ENCODE peak calls at places on chromosomes 13 and 19, in four cellular contexts. K, R, W and P are unnamed samples.

GRCh38 chr13:114203536-114203935 is 24.5 kb downstream of the CFAP97D2 start:
- DNase-seq in K (peak), R (no peak), W (no peak), P (no peak)

GRCh38 chr19:55437410-55437809 is 5.7 kb downstream of the SHISA7 start:
- DNase-seq in K (no peak), R (no peak), W (no peak), P (no peak)

GRCh38 chr13:45367995-45368394 is 27.0 kb upstream of the TPT1 start:
- DNase-seq in K (no peak), R (no peak), W (no peak), P (no peak)

GRCh38 chr19:8655340-8655709 is 24.9 kb downstream of the NFILZ start:
- DNase-seq in K (peak), R (no peak), W (no peak), P (no peak)

GRCh38 chr19:29872224-29872731 is 60.5 kb downstream of the CCNE1 start:
- DNase-seq in K (no peak), R (no peak), W (no peak), P (no peak)

GRCh38 chr13:42628666-42629065 is 54.7 kb downstream of the TNFSF11 start:
- DNase-seq in K (no peak), R (no peak), W (no peak), P (no peak)

GRCh38 chr13:107121793-107122192 is 553.9 kb upstream of the ARGLU1 start:
- DNase-seq in K (no peak), R (no peak), W (no peak), P (no peak)

GRCh38 chr19:35347171-35347929 is at the start of gene FFAR1:
- DNase-seq in K (no peak), R (no peak), W (no peak), P (peak)

GRCh38 chr19:47720669-47721068 is 7.4 kb downstream of the EHD2 start:
- DNase-seq in K (no peak), R (no peak), W (no peak), P (no peak)

GRCh38 chr19:46604781-46605355 is 3.7 kb downstream of the CALM3 start:
- DNase-seq in K (no peak), R (no peak), W (no peak), P (peak)

GRCh38 chr19:5293607-5294089 is 47.0 kb downstream of the PTPRS start:
- DNase-seq in K (no peak), R (no peak), W (no peak), P (no peak)

GRCh38 chr19:11639602-11640471 is 42.6 kb downstream of the ZNF627 start:
- DNase-seq in K (peak), R (peak), W (peak), P (peak)

GRCh38 chr13:44649834-44650233 is 73.7 kb upstream of the TSC22D1 start:
- DNase-seq in K (no peak), R (no peak), W (no peak), P (no peak)

GRCh38 chr19:46861691-46862503 is 1.1 kb downstream of the ARHGAP35 start:
- DNase-seq in K (no peak), R (no peak), W (no peak), P (no peak)

GRCh38 chr19:1355974-1356865 is 27.5 kb upstream of the NDUFS7 start:
- DNase-seq in K (no peak), R (no peak), W (no peak), P (no peak)

GRCh38 chr19:4449022-4449825 is 8.4 kb downstream of the UBXN6 start:
- DNase-seq in K (no peak), R (no peak), W (no peak), P (no peak)

GRCh38 chr13:27053902-27054595 is 117.6 kb downstream of the USP12 start:
- DNase-seq in K (no peak), R (no peak), W (no peak), P (no peak)

GRCh38 chr19:44890366-44891015 is 563 bp upstream of the TOMM40 start:
- DNase-seq in K (no peak), R (no peak), W (peak), P (peak)

GRCh38 chr19:49591731-49592485 is 926 bp downstream of the PRR12 start:
- DNase-seq in K (no peak), R (peak), W (no peak), P (no peak)

GRCh38 chr19:28554321-28555091 is 658.4 kb downstream of the UQCRFS1 start:
- DNase-seq in K (no peak), R (no peak), W (no peak), P (no peak)

GRCh38 chr19:4046362-4046691 is 20.4 kb downstream of the ZBTB7A start:
- DNase-seq in K (no peak), R (no peak), W (no peak), P (no peak)

GRCh38 chr19:42254083-42254849 is 662 bp downstream of the ERF start:
- DNase-seq in K (peak), R (peak), W (peak), P (peak)

GRCh38 chr13:88068975-88069374 is 397.8 kb downstream of the SLITRK5 start:
- DNase-seq in K (no peak), R (no peak), W (no peak), P (no peak)

GRCh38 chr19:49812997-49813861 is at the start of gene FUZ:
- DNase-seq in K (peak), R (peak), W (peak), P (peak)

GRCh38 chr13:36014763-36015162 is 116.4 kb downstream of the DCLK1 start:
- DNase-seq in K (no peak), R (no peak), W (no peak), P (no peak)

GRCh38 chr13:24616514-24616913 is 63.7 kb upstream of the ATP12A start:
- DNase-seq in K (no peak), R (no peak), W (no peak), P (no peak)

GRCh38 chr13:39415003-39415402 is 188.0 kb downstream of the LHFPL6 start:
- DNase-seq in K (no peak), R (no peak), W (no peak), P (no peak)

GRCh38 chr13:36154567-36155231 is 23.5 kb upstream of the DCLK1 start:
- DNase-seq in K (no peak), R (no peak), W (no peak), P (no peak)

GRCh38 chr19:6803036-6803404 is 30.5 kb downstream of the VAV1 start:
- DNase-seq in K (no peak), R (no peak), W (no peak), P (peak)

GRCh38 chr19:11598103-11598483 is 810 bp downstream of the ZNF627 start:
- DNase-seq in K (no peak), R (no peak), W (no peak), P (no peak)

GRCh38 chr19:1268392-1269064 is 604 bp upstream of the CIRBP start:
- DNase-seq in K (no peak), R (no peak), W (no peak), P (no peak)

GRCh38 chr13:30466841-30467252 is 1.1 kb upstream of the HMGB1 start:
- DNase-seq in K (no peak), R (no peak), W (no peak), P (no peak)

GRCh38 chr19:48595833-48596232 is 10.7 kb upstream of the SPACA4 start:
- DNase-seq in K (no peak), R (no peak), W (no peak), P (no peak)

GRCh38 chr19:40754611-40755247 is 3.7 kb downstream of the SNRPA start:
- DNase-seq in K (no peak), R (no peak), W (peak), P (no peak)

GRCh38 chr13:98447881-98448641 is 128.8 kb downstream of the STK24 start:
- DNase-seq in K (no peak), R (no peak), W (no peak), P (peak)